ENCODE peak calls at places on chromosomes 16 and 17, in four cellular contexts. R is germinal center, Z is sigmoid colon, W is amygdala. Y is an unnamed sample.

GRCh38 chr17:67221062-67221998 is 23.7 kb downstream of the HELZ start:
- DNase-seq in W (no peak), R (peak), Z (no peak), Y (no peak)

GRCh38 chr17:78387982-78388941 is 9.8 kb downstream of the PGS1 start:
- DNase-seq in W (no peak), Z (peak), R (peak), Y (no peak)

GRCh38 chr17:1485748-1486376 is 6.6 kb downstream of the MYO1C start:
- DNase-seq in R (peak), Z (peak), W (no peak), Y (peak)

GRCh38 chr16:66517586-66518263 is 32.2 kb downstream of the TK2 start:
- DNase-seq in W (no peak), R (no peak), Z (no peak), Y (no peak)

GRCh38 chr17:70947636-70948565 is 778.6 kb downstream of the KCNJ2 start:
- DNase-seq in Z (no peak), R (no peak), W (no peak), Y (no peak)

GRCh38 chr17:48102700-48103378 is 1.6 kb upstream of the CBX1 start:
- DNase-seq in Z (peak), W (no peak), R (no peak), Y (no peak)

GRCh38 chr16:10862432-10862831 is 14.6 kb upstream of the CIITA start:
- DNase-seq in W (peak), Z (peak), R (no peak), Y (no peak)

GRCh38 chr16:9845661-9846361 is 336.4 kb downstream of the GRIN2A start:
- DNase-seq in Z (no peak), W (no peak), R (no peak), Y (no peak)

GRCh38 chr16:49779979-49780378 is 75.9 kb downstream of the ZNF423 start:
- DNase-seq in R (no peak), W (no peak), Z (no peak), Y (no peak)

GRCh38 chr16:1089439-1089821 is 6.6 kb downstream of the C1QTNF8 start:
- DNase-seq in R (no peak), W (no peak), Z (no peak), Y (no peak)

GRCh38 chr16:82631701-82632685 is 5.2 kb downstream of the CDH13 start:
- DNase-seq in W (no peak), R (no peak), Z (peak), Y (no peak)

Y was measured in colonic mucosa.